ENCODE peak calls at places on chromosomes 7 and 10, in five cellular contexts. C, R, B, S and K are unnamed samples.

GRCh38 chr10:34538291-34538829 is 276.7 kb downstream of the PARD3 start:
- DNase-seq in C (no peak), R (no peak), B (no peak), S (no peak), K (no peak)

GRCh38 chr7:22292519-22292918 is 64.4 kb downstream of the RAPGEF5 start:
- DNase-seq in C (no peak), R (no peak), B (no peak), S (no peak), K (no peak)

GRCh38 chr10:105973252-105973877 is 1191.1 kb downstream of the SORCS1 start:
- DNase-seq in C (no peak), R (peak; percentile 34), B (no peak), S (no peak), K (no peak)

GRCh38 chr10:59892697-59893096 is 13.7 kb downstream of the CCDC6 start:
- DNase-seq in C (no peak), R (no peak), B (no peak), S (no peak), K (no peak)

GRCh38 chr7:7002416-7003062 is 176.5 kb upstream of the CCZ1B start:
- DNase-seq in C (no peak), R (peak; percentile 67), B (no peak), S (no peak), K (no peak)

GRCh38 chr7:98078197-98078870 is 28.3 kb upstream of the LMTK2 start:
- DNase-seq in C (no peak), R (no peak), B (no peak), S (peak; percentile 34), K (no peak)

GRCh38 chr10:131238669-131239280 is 72.7 kb downstream of the TCERG1L start:
- DNase-seq in C (no peak), R (no peak), B (no peak), S (no peak), K (no peak)

GRCh38 chr10:44971419-44971818 is 7.2 kb downstream of the DEPP1 start:
- DNase-seq in C (no peak), R (no peak), B (no peak), S (no peak), K (no peak)

GRCh38 chr10:13853854-13854253 is 267.1 kb downstream of the PRPF18 start:
- DNase-seq in C (no peak), R (no peak), B (no peak), S (no peak), K (no peak)

GRCh38 chr10:10910634-10911033 is 107.0 kb upstream of the CELF2 start:
- DNase-seq in C (no peak), R (no peak), B (no peak), S (no peak), K (no peak)

GRCh38 chr10:119750391-119751230 is 24.8 kb downstream of the INPP5F start:
- DNase-seq in C (peak; percentile 53), R (peak; percentile 88), B (peak; percentile 19), S (peak; percentile 73), K (peak; percentile 80)

GRCh38 chr7:118858651-118859149 is 634.2 kb downstream of the ANKRD7 start:
- DNase-seq in C (no peak), R (peak; percentile 63), B (no peak), S (no peak), K (no peak)
- TF ChIP-seq CTCF in C (no peak), R (peak; percentile 42), B (no peak), S (no peak), K (no peak)

GRCh38 chr7:100247152-100247757 is 27.5 kb downstream of the PVRIG start:
- DNase-seq in C (no peak), R (peak; percentile 93), B (no peak), S (peak; percentile 28), K (no peak)
- TF ChIP-seq CTCF in C (no peak), R (no peak), B (no peak), S (no peak), K (no peak)

GRCh38 chr10:116450861-116451260 is 23.2 kb downstream of the PNLIPRP3 start:
- DNase-seq in C (no peak), R (no peak), B (no peak), S (no peak), K (no peak)
- TF ChIP-seq CTCF in C (no peak), R (no peak), B (no peak), S (no peak), K (no peak)

GRCh38 chr7:28383949-28384348 is 28.4 kb upstream of the CREB5 start:
- DNase-seq in C (no peak), R (no peak), B (no peak), S (no peak), K (no peak)
- TF ChIP-seq CTCF in C (no peak), R (no peak), B (no peak), S (no peak), K (no peak)

GRCh38 chr7:34596887-34597286 is 61.1 kb upstream of the NPSR1 start:
- DNase-seq in C (no peak), R (peak; percentile 52), B (no peak), S (no peak), K (no peak)
- TF ChIP-seq CTCF in C (no peak), R (peak; percentile 84), B (no peak), S (no peak), K (no peak)

DNA sequence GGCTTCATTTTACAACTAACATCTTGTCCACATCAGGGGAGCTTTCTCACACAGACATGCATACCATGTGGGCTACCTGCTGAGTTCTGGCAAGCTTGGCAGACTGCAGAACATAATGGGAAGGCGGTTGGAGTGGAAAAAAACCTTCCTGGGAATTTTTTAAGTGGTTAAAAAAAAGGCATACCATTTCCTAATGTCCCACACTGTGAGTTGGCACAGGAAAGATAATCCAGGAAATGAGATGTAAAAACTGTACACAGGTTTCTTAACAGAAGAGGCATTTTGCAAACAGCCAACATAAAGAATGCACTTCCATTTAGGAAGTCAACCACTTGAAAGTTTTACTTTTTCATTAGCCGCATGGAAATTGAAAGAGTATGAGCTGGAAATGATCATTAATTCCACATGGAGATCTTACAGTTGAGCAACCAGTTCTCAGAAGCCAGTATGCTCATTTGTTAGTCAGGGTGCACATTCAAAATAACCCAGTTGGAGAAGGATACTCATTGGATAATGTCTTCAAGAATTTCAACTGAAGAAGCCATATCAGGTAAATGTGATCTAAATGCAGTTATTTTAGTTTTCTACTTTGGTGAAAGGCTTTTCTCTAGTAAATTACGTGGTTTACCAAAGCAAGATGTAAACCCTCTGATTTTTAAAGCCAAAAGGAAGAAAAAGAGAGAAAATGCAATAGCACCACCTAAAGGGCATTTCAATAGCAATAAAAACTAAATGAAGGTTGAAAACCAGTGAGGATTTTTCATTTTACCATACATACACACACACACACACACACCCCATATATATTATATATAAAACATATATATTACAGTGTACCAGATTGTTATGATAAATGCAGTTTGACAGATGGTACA is 194.0 kb downstream of the TAX1BP1 start:
- DNase-seq in C (no peak), R (peak; percentile 61), B (no peak), S (no peak), K (no peak)
- TF ChIP-seq CTCF in C (peak; percentile 53), R (no peak), B (no peak), S (no peak), K (no peak)

DNA sequence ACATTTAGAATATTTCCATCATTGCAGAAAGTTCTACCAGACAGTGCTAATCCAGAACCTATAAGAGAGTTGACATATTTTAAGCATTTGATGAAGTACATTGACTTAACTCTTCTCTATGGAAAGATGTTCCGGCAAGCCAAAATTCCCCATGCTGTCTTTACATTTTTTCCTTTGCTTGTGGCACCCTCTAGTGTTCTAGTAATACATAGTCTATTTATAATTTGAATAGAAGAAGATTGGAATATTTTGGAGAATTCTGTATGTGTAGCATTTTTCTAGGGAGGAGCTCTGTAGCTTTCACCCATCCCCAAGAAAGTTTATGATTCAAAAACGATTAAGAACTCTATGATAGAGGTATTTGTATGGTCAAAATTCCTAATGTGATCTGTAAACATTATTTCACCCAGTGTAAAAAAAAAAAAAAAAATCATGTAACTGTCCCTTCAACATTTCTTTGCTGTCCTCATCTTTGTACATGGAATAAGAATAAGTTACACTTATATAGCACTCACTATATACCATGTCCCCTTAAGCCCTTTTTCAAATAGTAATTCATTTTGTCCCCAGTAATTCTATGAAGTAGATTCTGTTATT is 33.2 kb downstream of the NRF1 start:
- DNase-seq in C (no peak), R (peak; percentile 54), B (no peak), S (no peak), K (no peak)
- TF ChIP-seq CTCF in C (peak; percentile 49), R (peak; percentile 44), B (peak; percentile 36), S (peak; percentile 44), K (peak; percentile 33)